ENCODE peak calls at places on chromosome 11, in ten cellular contexts. V, I, O, G, Z, C, R, Q, J and D are unnamed samples.

GRCh38 chr11:104320956-104321355 is 157.0 kb upstream of the PDGFD start:
- DNase-seq in V (no peak), I (no peak), O (no peak), G (no peak), Z (no peak), C (no peak), R (no peak), Q (no peak), J (no peak), D (no peak)

GRCh38 chr11:64164392-64165312 is 1.3 kb downstream of the MACROD1 start:
- DNase-seq in V (no peak), I (peak), O (no peak), G (no peak), Z (no peak), C (no peak), R (peak), Q (no peak), J (peak), D (no peak)

GRCh38 chr11:3015796-3016195 is 23.7 kb upstream of the NAP1L4 start:
- DNase-seq in V (no peak), I (no peak), O (no peak), G (no peak), Z (no peak), C (no peak), R (no peak), Q (no peak), J (peak), D (no peak)

GRCh38 chr11:132646890-132647289 is 885.4 kb downstream of the OPCML start:
- DNase-seq in V (no peak), I (no peak), O (no peak), G (no peak), Z (no peak), C (no peak), R (no peak), Q (no peak), J (no peak), D (no peak)

GRCh38 chr11:100711984-100712383 is 24.9 kb downstream of the ARHGAP42 start:
- DNase-seq in V (no peak), I (no peak), O (no peak), G (no peak), Z (no peak), C (no peak), R (no peak), Q (no peak), J (no peak), D (no peak)

GRCh38 chr11:2166091-2166851 is 5.3 kb upstream of the INS start:
- DNase-seq in V (peak), I (peak), O (peak), G (no peak), Z (peak), C (no peak), R (no peak), Q (no peak), J (no peak), D (no peak)

GRCh38 chr11:130124096-130124495 is 35.5 kb upstream of the ST14 start:
- DNase-seq in V (no peak), I (no peak), O (no peak), G (peak), Z (no peak), C (peak), R (peak), Q (peak), J (peak), D (peak)

GRCh38 chr11:83039566-83039965 is 32.1 kb downstream of the RAB30 start:
- DNase-seq in V (no peak), I (no peak), O (no peak), G (no peak), Z (no peak), C (no peak), R (no peak), Q (no peak), J (no peak), D (no peak)